ENCODE peak calls at places on chromosome 6, in five cellular contexts. D is ovary, Y is M059J, E is WERI-Rb-1, G is T-helper 9 cell. C is an unnamed sample.

GRCh38 chr6:70225052-70225451 is 77.8 kb downstream of the COL9A1 start:
- DNase-seq in D (no peak), Y (no peak), E (peak), G (no peak), C (no peak)

GRCh38 chr6:34657307-34657978 is 39.1 kb downstream of the ILRUN start:
- DNase-seq in D (peak), Y (peak), E (no peak), G (no peak), C (no peak)

GRCh38 chr6:132648356-132648755 is 10.6 kb downstream of the TAAR1 start:
- DNase-seq in D (no peak), Y (peak), E (no peak), G (no peak), C (no peak)

GRCh38 chr6:131523988-131524673 is 48.9 kb upstream of the ARG1 start:
- DNase-seq in D (no peak), Y (no peak), E (no peak), G (no peak), C (no peak)

GRCh38 chr6:111852704-111853103 is 20.5 kb downstream of the FYN start:
- DNase-seq in D (no peak), Y (no peak), E (no peak), G (no peak), C (no peak)

GRCh38 chr6:24856954-24857670 is 58.4 kb upstream of the ARMH2 start:
- DNase-seq in D (no peak), Y (no peak), E (no peak), G (no peak), C (no peak)

GRCh38 chr6:91299544-91300491 is 712.9 kb upstream of the MAP3K7 start:
- DNase-seq in D (peak), Y (peak), E (no peak), G (no peak), C (no peak)

GRCh38 chr6:145469021-145469420 is 266.3 kb downstream of the EPM2A start:
- DNase-seq in D (no peak), Y (no peak), E (no peak), G (no peak), C (no peak)

GRCh38 chr6:21208796-21209186 is 384.8 kb upstream of the SOX4 start:
- DNase-seq in D (no peak), Y (no peak), E (no peak), G (no peak), C (no peak)

GRCh38 chr6:161274488-161274858 is 612 bp upstream of the AGPAT4 start:
- DNase-seq in D (no peak), Y (no peak), E (no peak), G (no peak), C (no peak)

GRCh38 chr6:91045152-91045551 is 458.3 kb upstream of the MAP3K7 start:
- DNase-seq in D (no peak), Y (peak), E (no peak), G (no peak), C (no peak)

GRCh38 chr6:151160869-151161268 is 78.9 kb upstream of the AKAP12 start:
- DNase-seq in D (peak), Y (no peak), E (no peak), G (no peak), C (no peak)

GRCh38 chr6:30682181-30683117 is 4.0 kb downstream of the PPP1R18 start:
- DNase-seq in D (peak), Y (peak), E (peak), G (peak), C (peak)

GRCh38 chr6:2917801-2918495 is 14.8 kb upstream of the SERPINB9 start:
- DNase-seq in D (no peak), Y (no peak), E (no peak), G (no peak), C (no peak)

GRCh38 chr6:152271681-152272464 is 365.3 kb downstream of the SYNE1 start:
- DNase-seq in D (peak), Y (peak), E (no peak), G (no peak), C (no peak)

GRCh38 chr6:98828210-98828798 is 6.1 kb upstream of the POU3F2 start:
- DNase-seq in D (no peak), Y (no peak), E (no peak), G (no peak), C (no peak)

GRCh38 chr6:108651781-108652227 is 91.1 kb downstream of the FOXO3 start:
- DNase-seq in D (no peak), Y (peak), E (no peak), G (no peak), C (no peak)

GRCh38 chr6:14517536-14518105 is 400.0 kb downstream of the CD83 start:
- DNase-seq in D (no peak), Y (no peak), E (no peak), G (no peak), C (no peak)

GRCh38 chr6:163369628-163370365 is 44.7 kb upstream of the QKI start:
- DNase-seq in D (no peak), Y (no peak), E (peak), G (no peak), C (no peak)

GRCh38 chr6:119158057-119158848 is 79.8 kb upstream of the FAM184A start:
- DNase-seq in D (no peak), Y (no peak), E (no peak), G (no peak), C (no peak)

GRCh38 chr6:104473021-104473429 is 386.7 kb downstream of the HACE1 start:
- DNase-seq in D (no peak), Y (no peak), E (no peak), G (no peak), C (no peak)

GRCh38 chr6:72466971-72467566 is 154.8 kb upstream of the KCNQ5 start:
- DNase-seq in D (no peak), Y (peak), E (no peak), G (no peak), C (no peak)

GRCh38 chr6:131948692-131949614 is 2.2 kb downstream of the CCN2 start:
- DNase-seq in D (no peak), Y (peak), E (no peak), G (no peak), C (no peak)

GRCh38 chr6:27062755-27063154 is 184.7 kb upstream of the PRSS16 start:
- DNase-seq in D (no peak), Y (peak), E (no peak), G (no peak), C (no peak)

GRCh38 chr6:70627500-70628254 is 40.0 kb upstream of the SMAP1 start:
- DNase-seq in D (no peak), Y (no peak), E (no peak), G (no peak), C (no peak)

GRCh38 chr6:45637611-45638257 is 260.0 kb upstream of the SUPT3H start:
- DNase-seq in D (no peak), Y (peak), E (no peak), G (no peak), C (no peak)